ENCODE peak calls at places on chromosomes 5 and 9, in five cellular contexts. O is NCI-H1105 treated with DMSO at 0.1 percent for 48 hours; W is brain microvascular endothelial cell; Z is activated naive CD4-positive, alpha-beta T cell treated with anti-CD3 and anti-CD28 coated beads for 36 hours; G is kidney tubule cell. C is an unnamed sample.

GRCh38 chr9:133638076-133638475 is 1.9 kb downstream of the DBH start:
- DNase-seq in G (no peak), O (no peak), Z (no peak), W (no peak), C (no peak)

GRCh38 chr5:19322716-19323485 is 665.1 kb downstream of the CDH18 start:
- DNase-seq in G (peak; percentile 16), O (no peak), W (no peak), Z (no peak), C (no peak)

GRCh38 chr5:56735845-56736641 is 79.3 kb upstream of the MAP3K1 start:
- DNase-seq in G (no peak), W (no peak), Z (peak; percentile 11), O (no peak), C (no peak)

GRCh38 chr9:75027187-75028107 is 646 bp downstream of the CARNMT1 start:
- DNase-seq in G (peak; percentile 51), W (peak; percentile 27), O (peak; percentile 45), Z (peak; percentile 53), C (no peak)

GRCh38 chr5:139747583-139748504 is 47.8 kb upstream of the PSD2 start:
- DNase-seq in G (peak; percentile 89), Z (peak; percentile 64), W (peak; percentile 57), O (no peak), C (no peak)

GRCh38 chr5:24208540-24209141 is 436.1 kb downstream of the CDH10 start:
- DNase-seq in W (no peak), G (no peak), Z (no peak), O (no peak), C (no peak)

GRCh38 chr5:112687306-112687705 is 50.4 kb upstream of the APC start:
- DNase-seq in O (no peak), G (no peak), W (no peak), Z (no peak), C (no peak)

GRCh38 chr9:21696411-21696865 is 106.0 kb upstream of the MTAP start:
- DNase-seq in Z (no peak), W (no peak), O (no peak), G (no peak), C (no peak)

GRCh38 chr9:110427497-110428104 is 89.9 kb upstream of the TXNDC8 start:
- DNase-seq in G (peak; percentile 47), O (peak; percentile 18), Z (peak; percentile 63), W (peak; percentile 52), C (no peak)

GRCh38 chr5:134140530-134141201 is 26.2 kb downstream of the TCF7 start:
- DNase-seq in Z (peak; percentile 83), W (peak; percentile 70), O (peak; percentile 12), G (peak; percentile 84), C (no peak)

GRCh38 chr9:35651964-35652828 is 1.5 kb upstream of the SIT1 start:
- DNase-seq in Z (no peak), O (no peak), W (no peak), G (peak; percentile 43), C (no peak)

GRCh38 chr9:113600871-113601545 is 137.5 kb downstream of the RGS3 start:
- DNase-seq in O (no peak), G (no peak), W (no peak), Z (no peak), C (no peak)

GRCh38 chr9:112887377-112887776 is 3.3 kb downstream of the SLC46A2 start:
- DNase-seq in O (no peak), Z (peak; percentile 37), G (no peak), W (no peak), C (no peak)

GRCh38 chr5:67246108-67246507 is 49.5 kb upstream of the CD180 start:
- DNase-seq in G (peak; percentile 74), Z (no peak), W (peak; percentile 60), O (peak; percentile 62), C (peak; percentile 4)

GRCh38 chr5:72451771-72452505 is 55.3 kb downstream of the ZNF366 start:
- DNase-seq in O (no peak), Z (no peak), G (peak; percentile 18), W (peak; percentile 84), C (no peak)

GRCh38 chr9:5949103-5949699 is 58.5 kb downstream of the MLANA start:
- DNase-seq in G (peak; percentile 58), W (no peak), Z (peak; percentile 24), O (no peak), C (no peak)

GRCh38 chr5:167453518-167454020 is 837.9 kb upstream of the WWC1 start:
- DNase-seq in G (no peak), Z (no peak), W (no peak), O (no peak), C (no peak)

GRCh38 chr9:115208503-115208902 is 90.5 kb upstream of the TNC start:
- DNase-seq in W (no peak), Z (no peak), O (no peak), G (peak; percentile 61), C (no peak)

GRCh38 chr9:135186248-135187164 is 99.0 kb downstream of the OLFM1 start:
- DNase-seq in O (no peak), W (no peak), G (no peak), Z (no peak), C (no peak)

GRCh38 chr9:109968702-109969450 is 188.9 kb downstream of the PALM2AKAP2 start:
- DNase-seq in G (peak; percentile 15), W (peak; percentile 40), Z (peak; percentile 40), O (no peak), C (no peak)